ENCODE peak calls at places on chromosomes 11 and 22, in four cellular contexts. O, H, M and G are unnamed samples. For H3K4me1, the result is how much of the 10 kb centered on the place peaks cover.

GRCh38 chr11:36131719-36132349 is 157.4 kb downstream of the COMMD9 start:
- DNase-seq in M (peak), O (no peak), H (peak), G (peak)

GRCh38 chr11:64249038-64249437 is 2.3 kb upstream of the PLCB3 start:
- DNase-seq in M (no peak), O (no peak), H (no peak), G (no peak)

GRCh38 chr11:36142439-36142838 is 146.8 kb downstream of the COMMD9 start:
- DNase-seq in M (no peak), O (no peak), H (no peak), G (no peak)

GRCh38 chr11:70244698-70245097 is 25.8 kb upstream of the PPFIA1 start:
- DNase-seq in O (no peak), M (no peak), H (no peak), G (no peak)

GRCh38 chr11:70519117-70519516 is 120.8 kb downstream of the CTTN start:
- DNase-seq in O (no peak), H (no peak), M (no peak), G (no peak)

GRCh38 chr11:95108671-95109551 is 19.3 kb downstream of the ENDOD1 start:
- DNase-seq in H (no peak), O (no peak), M (no peak), G (no peak)

GRCh38 chr11:79949574-79949973 is 508.7 kb upstream of the TENM4 start:
- DNase-seq in M (no peak), H (no peak), O (no peak), G (no peak)

GRCh38 chr11:119880143-119880542 is 151.1 kb upstream of the NECTIN1 start:
- DNase-seq in O (peak), M (no peak), H (no peak), G (no peak)

GRCh38 chr11:111336582-111337256 is 38.4 kb downstream of the POU2AF3 start:
- DNase-seq in O (no peak), M (no peak), H (no peak), G (peak)

GRCh38 chr11:126140932-126141291 is 70.5 kb downstream of the RPUSD4 start:
- DNase-seq in H (peak), O (no peak), M (peak), G (peak)

GRCh38 chr11:72771507-72771906 is 19.3 kb upstream of the ARAP1 start:
- DNase-seq in O (no peak), H (no peak), M (no peak), G (peak)

GRCh38 chr11:35990816-35991215 is 47.0 kb downstream of the LDLRAD3 start:
- DNase-seq in M (no peak), O (no peak), H (no peak), G (no peak)

GRCh38 chr11:80241766-80242165 is 800.9 kb upstream of the TENM4 start:
- DNase-seq in H (no peak), O (no peak), M (no peak), G (no peak)

GRCh38 chr11:57154718-57155117 is 27.0 kb upstream of the LRRC55 start:
- DNase-seq in O (no peak), M (no peak), H (no peak), G (no peak)

GRCh38 chr11:122721964-122722266 is 66.4 kb downstream of the UBASH3B start:
- DNase-seq in H (no peak), M (no peak), O (no peak), G (no peak)

GRCh38 chr11:69541001-69541285 is 59.5 kb downstream of the LINC01488 start:
- DNase-seq in O (no peak), M (no peak), H (no peak), G (no peak)

GRCh38 chr11:32341676-32342613 is 93.4 kb downstream of the WT1 start:
- DNase-seq in M (no peak), O (no peak), H (no peak), G (no peak)

GRCh38 chr11:24622262-24622661 is 125.4 kb downstream of the LUZP2 start:
- DNase-seq in H (no peak), M (no peak), O (no peak), G (no peak)

GRCh38 chr11:2987881-2988280 is 4.2 kb downstream of the NAP1L4 start:
- DNase-seq in O (no peak), H (no peak), M (no peak), G (peak)

GRCh38 chr11:124119103-124119502 is 3.9 kb downstream of the VWA5A start:
- DNase-seq in H (no peak), O (no peak), M (no peak), G (no peak)

GRCh38 chr11:48103621-48104561 is 112.7 kb upstream of the OR4B1 start:
- DNase-seq in M (peak), O (no peak), H (no peak), G (no peak)

GRCh38 chr11:58926695-58927094 is 12.6 kb upstream of the GLYATL1 start:
- DNase-seq in H (no peak), M (no peak), O (no peak), G (no peak)

GRCh38 chr11:94938399-94939055 is 34.8 kb downstream of the CWC15 start:
- DNase-seq in M (no peak), H (no peak), O (no peak), G (peak)

GRCh38 chr11:110355011-110355744 is 58.8 kb upstream of the RDX start:
- DNase-seq in O (no peak), M (no peak), H (no peak), G (peak)

GRCh38 chr22:17910561-17911311 is 113.6 kb downstream of the MICAL3 start:
- DNase-seq in O (no peak), M (peak), H (peak), G (peak)

GRCh38 chr11:2416765-2417164 is 16.2 kb downstream of the TSSC4 start:
- DNase-seq in O (no peak), H (no peak), M (no peak), G (no peak)

GRCh38 chr11:117098269-117099231 is at the start of gene SIK3:
- DNase-seq in O (peak), M (peak), H (peak), G (peak)

GRCh38 chr11:47352556-47352955 is at the start of gene MYBPC3:
- DNase-seq in O (no peak), H (no peak), M (no peak), G (peak)

GRCh38 chr22:49617866-49618688 is 209.6 kb downstream of the BRD1 start:
- DNase-seq in M (no peak), O (no peak), H (no peak), G (no peak)

GRCh38 chr11:68118753-68119448 is 2.3 kb downstream of the CHKA start:
- DNase-seq in M (peak), O (no peak), H (no peak), G (peak)

GRCh38 chr11:58927393-58928081 is 11.8 kb upstream of the GLYATL1 start:
- DNase-seq in O (peak), M (peak), H (no peak), G (no peak)

GRCh38 chr22:37485006-37485713 is 1.0 kb downstream of the MFNG start:
- DNase-seq in M (no peak), O (peak), H (no peak), G (no peak)

GRCh38 chr22:20316844-20317401 is 2.9 kb downstream of the DGCR6L start:
- DNase-seq in O (peak), M (peak), H (peak), G (peak)

DNA sequence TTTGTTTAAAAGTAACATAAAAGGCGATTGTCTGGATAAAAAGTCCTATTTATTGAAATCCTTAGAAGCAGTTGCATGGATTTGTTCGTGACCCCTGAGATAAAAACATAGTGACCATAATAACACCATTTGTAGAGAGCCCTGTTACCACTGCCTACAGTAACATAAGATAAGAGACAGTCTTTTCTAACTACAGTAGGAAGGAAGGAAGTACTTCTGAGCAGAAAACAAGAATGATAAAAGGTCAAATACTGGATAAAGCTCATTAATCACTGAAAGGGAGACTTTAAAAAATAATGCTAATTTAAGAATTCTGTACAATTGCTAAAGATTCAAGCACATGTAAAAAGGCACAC is 47.1 kb upstream of the SOX6 start:
- DNase-seq in H (no peak), M (no peak), O (no peak), G (no peak)
- H3K4me1 ChIP-seq in H (under half), M (under half), O (under half), G (under half)

GRCh38 chr11:86015699-86016098 is 53.2 kb downstream of the PICALM start:
- DNase-seq in M (no peak), O (no peak), H (no peak), G (no peak)

GRCh38 chr11:86013718-86014117 is 55.2 kb downstream of the PICALM start:
- DNase-seq in O (no peak), M (no peak), H (no peak), G (no peak)

GRCh38 chr11:86014221-86014620 is 54.7 kb downstream of the PICALM start:
- DNase-seq in O (no peak), M (no peak), H (no peak), G (no peak)

GRCh38 chr11:86018249-86018648 is 50.6 kb downstream of the PICALM start:
- DNase-seq in H (no peak), M (no peak), O (no peak), G (no peak)

DNA sequence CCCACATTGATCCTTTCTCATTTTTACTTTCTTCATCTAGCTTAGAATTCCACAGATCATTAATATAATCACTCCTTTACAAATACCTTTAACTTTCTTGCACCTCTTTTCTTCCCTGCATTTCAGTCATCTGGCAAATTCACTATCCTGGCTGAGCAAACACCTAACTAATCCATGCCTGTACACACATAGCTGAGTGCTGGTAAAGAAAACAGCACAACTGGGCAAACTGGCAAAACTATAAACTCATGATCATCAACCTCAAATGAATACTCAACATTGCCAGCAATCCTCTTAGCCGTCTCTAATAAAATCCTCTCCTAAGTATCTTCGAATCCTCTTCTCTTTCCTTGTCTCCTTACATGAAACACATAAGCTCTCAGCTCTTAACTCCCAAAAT is 52.4 kb downstream of the PICALM start:
- DNase-seq in O (no peak), H (no peak), M (no peak), G (no peak)
- TF ChIP-seq POLR2A in O (no peak), H (no peak), M (no peak), G (no peak)

GRCh38 chr11:12434255-12434654 is 56.9 kb downstream of the PARVA start:
- DNase-seq in O (no peak), M (no peak), H (no peak), G (no peak)
- H3K4me3 ChIP-seq in O (no peak), M (no peak), H (no peak), G (no peak)

GRCh38 chr11:44609028-44609782 is 43.7 kb downstream of the CD82 start:
- DNase-seq in O (no peak), H (no peak), M (peak), G (no peak)

GRCh38 chr11:44611088-44611487 is 45.6 kb downstream of the CD82 start:
- DNase-seq in O (no peak), H (no peak), M (no peak), G (peak)

GRCh38 chr11:44610556-44610955 is 45.1 kb downstream of the CD82 start:
- DNase-seq in M (no peak), O (no peak), H (no peak), G (no peak)

GRCh38 chr11:44608654-44609027 is 43.2 kb downstream of the CD82 start:
- DNase-seq in M (no peak), H (no peak), O (no peak), G (no peak)

DNA sequence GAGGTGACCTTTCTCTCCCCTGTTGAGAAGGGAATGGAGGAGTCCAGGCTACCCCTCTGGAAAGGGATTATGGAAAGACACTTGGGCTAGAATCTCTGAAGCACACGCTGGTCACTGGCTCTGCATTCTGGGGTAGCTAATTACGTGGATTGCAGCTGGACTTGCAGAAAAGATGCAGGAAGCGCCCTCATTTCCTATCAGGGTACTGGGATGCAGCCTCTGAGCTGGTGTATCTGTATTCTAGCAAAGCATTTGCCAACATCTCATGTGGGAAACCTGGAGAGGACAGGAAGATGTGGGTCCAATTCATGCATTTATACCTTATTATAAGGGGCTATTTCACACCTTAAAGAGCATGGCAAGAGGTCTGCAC is 44.3 kb downstream of the CD82 start:
- DNase-seq in H (no peak), M (no peak), O (no peak), G (no peak)
- H3K4me1 ChIP-seq in H (under half), M (under half), O (under half), G (under half)